ENCODE peak calls at places on chromosomes 6 and 20, in six cellular contexts. C, H, E, O, K and M are unnamed samples.

GRCh38 chr20:25360631-25361286 is 29.9 kb downstream of the ABHD12 start:
- DNase-seq in O (no peak), E (peak; percentile 54), K (no peak), C (no peak), H (no peak), M (peak; percentile 52)

GRCh38 chr6:31582230-31582601 is at the start of gene LTB:
- DNase-seq in O (no peak), E (no peak), K (no peak), C (peak; percentile 88), H (no peak), M (no peak)

GRCh38 chr6:4133941-4134838 is 1.2 kb downstream of the ECI2 start:
- DNase-seq in H (no peak), E (peak; percentile 12), K (no peak), O (no peak), C (peak; percentile 37), M (no peak)

GRCh38 chr6:41367700-41368099 is 32.3 kb downstream of the NCR2 start:
- DNase-seq in O (no peak), H (peak; percentile 36), E (no peak), K (peak; percentile 13), C (no peak), M (peak; percentile 21)

GRCh38 chr6:107613980-107614379 is 124.1 kb downstream of the SOBP start:
- DNase-seq in C (no peak), E (no peak), K (no peak), H (no peak), O (no peak), M (no peak)

GRCh38 chr6:147135211-147135672 is 69.0 kb upstream of the STXBP5 start:
- DNase-seq in O (no peak), K (peak; percentile 91), E (peak; percentile 93), C (no peak), H (peak; percentile 81), M (no peak)

GRCh38 chr20:62962891-62963613 is 10.5 kb downstream of the SLC17A9 start:
- DNase-seq in K (no peak), O (no peak), H (no peak), E (no peak), C (no peak), M (no peak)

GRCh38 chr6:41531591-41532582 is 14.3 kb upstream of the FOXP4 start:
- DNase-seq in H (peak; percentile 83), O (peak; percentile 20), E (no peak), K (peak; percentile 23), C (peak; percentile 76), M (no peak)

GRCh38 chr6:20644667-20645370 is 110.6 kb downstream of the CDKAL1 start:
- DNase-seq in O (no peak), E (no peak), K (no peak), C (no peak), H (no peak), M (no peak)

GRCh38 chr6:220736-221475 is 71.4 kb upstream of the DUSP22 start:
- DNase-seq in H (no peak), K (no peak), E (no peak), C (no peak), O (no peak), M (no peak)

GRCh38 chr6:50843842-50844241 is 25.2 kb downstream of the TFAP2B start:
- DNase-seq in E (no peak), K (no peak), H (no peak), O (no peak), C (no peak), M (no peak)
- H3K4me3 ChIP-seq in E (no peak overlapping the region), K (no peak overlapping the region), H (no peak overlapping the region), O (no peak overlapping the region), C (no peak overlapping the region), M (no peak overlapping the region)

DNA sequence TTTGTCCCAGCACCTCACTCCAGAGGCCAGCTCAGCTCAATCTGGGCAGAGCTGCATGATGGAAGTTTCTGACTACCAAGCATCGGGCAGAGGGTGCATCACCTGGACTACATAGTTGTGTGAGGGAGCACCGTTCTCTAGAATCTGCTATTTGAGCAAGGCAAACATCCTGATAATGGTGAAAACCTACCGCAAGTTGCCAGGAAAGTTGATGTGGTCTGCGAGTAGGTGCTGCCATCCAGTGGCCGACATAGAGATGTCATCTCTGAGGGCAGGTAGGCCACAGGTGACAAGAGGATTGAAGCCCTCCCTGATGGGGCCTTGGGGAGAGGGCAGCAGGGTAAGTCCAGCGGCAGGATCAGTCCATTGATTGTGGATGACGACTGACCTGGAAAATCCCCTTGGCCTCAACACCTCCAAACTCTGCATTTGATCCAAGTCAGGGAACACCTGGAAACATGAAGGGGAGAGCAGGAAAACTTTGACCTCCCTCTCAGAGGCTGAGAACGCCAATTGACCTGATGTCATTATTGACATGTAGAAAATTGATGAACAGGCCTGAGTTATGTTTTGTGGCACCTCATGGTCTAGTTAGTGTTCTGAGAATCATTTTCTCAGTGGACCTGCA is 3.9 kb upstream of the LPA start:
- DNase-seq in O (no peak), C (no peak), E (peak; percentile 2), H (no peak), K (no peak), M (no peak)
- TF ChIP-seq CTCF in O (no peak), C (peak; percentile 22), E (peak; percentile 65), H (peak; percentile 16), K (no peak), M (peak; percentile 7)

GRCh38 chr6:35468980-35469710 is 944 bp downstream of the RPL10A start:
- DNase-seq in C (no peak), H (no peak), O (no peak), K (no peak), E (no peak), M (no peak)

GRCh38 chr6:35469711-35470662 is 1.8 kb downstream of the RPL10A start:
- DNase-seq in O (no peak), E (peak; percentile 38), C (no peak), K (no peak), H (no peak), M (no peak)

GRCh38 chr6:35471836-35472345 is 3.7 kb downstream of the RPL10A start:
- DNase-seq in K (no peak), H (no peak), O (no peak), C (no peak), E (no peak), M (no peak)

GRCh38 chr6:35468181-35468979 is at the start of gene RPL10A:
- DNase-seq in O (peak; percentile 96), K (peak; percentile 92), H (peak; percentile 97), C (peak; percentile 94), E (peak; percentile 99), M (peak; percentile 83)

DNA sequence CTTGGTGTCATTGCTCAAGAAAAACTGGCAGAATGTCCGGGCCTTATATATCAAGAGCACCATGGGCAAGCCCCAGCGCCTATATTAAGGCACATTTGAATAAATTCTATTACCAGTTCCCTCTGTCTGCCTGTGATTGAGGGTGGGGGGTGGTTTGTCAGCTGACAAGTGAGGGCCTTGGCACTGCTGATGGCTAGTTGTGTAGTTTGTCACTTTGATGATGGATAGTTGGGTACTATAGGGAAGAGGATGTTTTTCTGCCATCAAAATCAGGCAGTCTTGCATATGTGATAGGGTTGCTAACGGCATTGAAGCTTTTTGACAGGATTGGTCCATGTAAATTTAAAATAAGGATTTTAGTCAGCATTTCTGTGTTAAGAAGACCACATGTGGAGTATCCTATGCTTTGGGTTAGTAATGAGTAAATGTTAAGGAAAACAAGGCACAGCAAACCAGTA is 2.5 kb downstream of the RPL10A start:
- DNase-seq in E (no peak), O (no peak), K (no peak), C (no peak), H (no peak), M (no peak)
- H3K4me3 ChIP-seq in E (peak overlapping the region; percentile 95), O (no peak overlapping the region), K (peak overlapping the region; percentile 93), C (no peak overlapping the region), H (peak overlapping the region; percentile 90), M (peak overlapping the region; percentile 97)

GRCh38 chr6:35318200-35318844 is 20.7 kb downstream of the DEF6 start:
- DNase-seq in E (no peak), O (peak; percentile 54), C (no peak), H (no peak), K (peak; percentile 27), M (peak; percentile 56)
- TF ChIP-seq CTCF in E (no peak), O (no peak), C (no peak), H (no peak), K (no peak), M (no peak)

GRCh38 chr6:135280375-135281136 is 99.4 kb downstream of the MYB start:
- DNase-seq in H (peak; percentile 22), C (no peak), E (peak; percentile 56), O (no peak), K (peak; percentile 32), M (peak; percentile 19)
- H3K4me3 ChIP-seq in H (no peak overlapping the region), C (no peak overlapping the region), E (no peak overlapping the region), O (no peak overlapping the region), K (no peak overlapping the region), M (no peak overlapping the region)

GRCh38 chr6:44064089-44064947 is 62.9 kb downstream of the MRPL14 start:
- DNase-seq in H (peak; percentile 72), K (peak; percentile 86), O (peak; percentile 69), C (peak; percentile 22), E (no peak), M (peak; percentile 81)
- TF ChIP-seq CTCF in H (no peak), K (no peak), O (no peak), C (no peak), E (no peak), M (no peak)